ENCODE peak calls at places on chromosome 13, in six cellular contexts. N, Q, K, T, B and H are unnamed samples.

GRCh38 chr13:44874886-44875630 is 114.2 kb downstream of the NUFIP1 start:
- DNase-seq in N (peak), Q (no peak), K (no peak), T (no peak), B (no peak), H (no peak)

GRCh38 chr13:75704194-75704941 is 68.2 kb downstream of the LMO7 start:
- DNase-seq in N (peak), Q (no peak), K (peak), T (peak), B (no peak), H (peak)

GRCh38 chr13:33235078-33235477 is 50.5 kb downstream of the STARD13 start:
- DNase-seq in N (peak), Q (no peak), K (no peak), T (peak), B (no peak), H (no peak)

GRCh38 chr13:27194895-27195764 is 23.5 kb upstream of the USP12 start:
- DNase-seq in N (peak), Q (no peak), K (peak), T (peak), B (no peak), H (peak)

GRCh38 chr13:95420501-95420900 is 119.2 kb upstream of the ABCC4 start:
- DNase-seq in N (no peak), Q (no peak), K (peak), T (no peak), B (no peak), H (peak)

GRCh38 chr13:75489502-75490263 is 7.7 kb upstream of the TBC1D4 start:
- DNase-seq in N (peak), Q (no peak), K (peak), T (peak), B (no peak), H (peak)

GRCh38 chr13:107866666-107867623 is 348.4 kb downstream of the LIG4 start:
- DNase-seq in N (peak), Q (no peak), K (no peak), T (peak), B (peak), H (no peak)

GRCh38 chr13:62243146-62243545 is 827.5 kb upstream of the PCDH20 start:
- DNase-seq in N (no peak), Q (no peak), K (no peak), T (no peak), B (no peak), H (no peak)

GRCh38 chr13:94660695-94661324 is 51.5 kb downstream of the SOX21 start:
- DNase-seq in N (peak), Q (no peak), K (peak), T (peak), B (no peak), H (peak)

GRCh38 chr13:96982672-96983071 is 11.6 kb downstream of the OXGR1 start:
- DNase-seq in N (peak), Q (no peak), K (peak), T (peak), B (no peak), H (no peak)

GRCh38 chr13:96988441-96988840 is 5.8 kb downstream of the OXGR1 start:
- DNase-seq in N (no peak), Q (no peak), K (no peak), T (no peak), B (no peak), H (no peak)

GRCh38 chr13:96984061-96984508 is 10.2 kb downstream of the OXGR1 start:
- DNase-seq in N (peak), Q (no peak), K (peak), T (peak), B (peak), H (no peak)
- TF ChIP-seq CTCF in N (no peak), Q (peak), K (peak), T (peak), B (peak), H (no peak)

GRCh38 chr13:51262501-51263211 is 40.5 kb downstream of the FAM124A start:
- DNase-seq in N (no peak), Q (no peak), K (no peak), T (no peak), B (no peak), H (no peak)
- TF ChIP-seq CTCF in N (no peak), Q (no peak), K (peak), T (peak), B (peak), H (no peak)

GRCh38 chr13:79226938-79227337 is 179.1 kb downstream of the RBM26 start:
- DNase-seq in N (no peak), Q (no peak), K (no peak), T (no peak), B (peak), H (no peak)
- TF ChIP-seq CTCF in N (no peak), Q (no peak), K (no peak), T (no peak), B (peak), H (no peak)

GRCh38 chr13:72648513-72649065 is 78.8 kb downstream of the MZT1 start:
- DNase-seq in N (no peak), Q (no peak), K (peak), T (peak), B (no peak), H (no peak)

GRCh38 chr13:72656357-72656756 is 71.1 kb downstream of the MZT1 start:
- DNase-seq in N (no peak), Q (no peak), K (no peak), T (no peak), B (no peak), H (no peak)

GRCh38 chr13:72652681-72653080 is 74.7 kb downstream of the MZT1 start:
- DNase-seq in N (peak), Q (no peak), K (peak), T (peak), B (no peak), H (no peak)

GRCh38 chr13:72645521-72645920 is 81.9 kb downstream of the MZT1 start:
- DNase-seq in N (no peak), Q (no peak), K (no peak), T (no peak), B (no peak), H (no peak)

GRCh38 chr13:72651196-72651595 is 76.2 kb downstream of the MZT1 start:
- DNase-seq in N (no peak), Q (no peak), K (peak), T (no peak), B (no peak), H (peak)
- TF ChIP-seq CTCF in N (no peak), Q (no peak), K (peak), T (no peak), B (peak), H (no peak)

GRCh38 chr13:82758056-82758455 is 1124.2 kb downstream of the SLITRK1 start:
- DNase-seq in N (no peak), Q (no peak), K (peak), T (peak), B (peak), H (peak)
- TF ChIP-seq CTCF in N (peak), Q (no peak), K (peak), T (peak), B (peak), H (peak)

DNA sequence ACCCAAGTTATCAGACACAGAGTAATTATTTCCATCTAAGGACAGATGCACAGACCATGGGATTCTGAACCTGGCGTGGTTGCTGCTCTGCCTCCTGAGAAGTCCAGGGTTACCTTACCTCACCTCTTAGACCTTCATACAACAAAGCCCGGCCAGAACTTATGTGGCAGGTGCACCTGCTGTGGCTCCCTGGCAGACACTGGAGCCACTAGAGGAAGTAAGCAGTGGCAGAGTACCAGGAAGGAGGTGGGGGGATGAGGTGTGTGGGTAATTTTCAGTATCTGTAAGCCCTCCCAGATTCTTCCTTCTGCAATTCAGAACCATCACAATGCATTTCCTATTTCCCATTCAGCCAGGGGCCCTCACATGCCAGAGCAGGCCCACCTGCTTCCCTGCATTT is 106.1 kb upstream of the DOCK9 start:
- DNase-seq in N (no peak), Q (no peak), K (no peak), T (no peak), B (no peak), H (no peak)
- TF ChIP-seq CTCF in N (no peak), Q (no peak), K (no peak), T (no peak), B (no peak), H (no peak)

GRCh38 chr13:30932481-30933333 is at the start of gene TEX26:
- DNase-seq in N (no peak), Q (no peak), K (no peak), T (peak), B (peak), H (no peak)
- TF ChIP-seq CTCF in N (no peak), Q (peak), K (no peak), T (peak), B (peak), H (no peak)